ENCODE peak calls at places on chromosomes 6 and 20, in four cellular contexts. S is spleen, Q is HEK293T, O is NCI-H1105. P is an unnamed sample.

GRCh38 chr6:16149305-16149704 is 20.4 kb downstream of the MYLIP start:
- DNase-seq in S (no peak), O (no peak), Q (no peak), P (no peak)

GRCh38 chr20:32510601-32511357 is 74.4 kb downstream of the NOL4L start:
- DNase-seq in O (peak; percentile 40), Q (no peak), S (no peak), P (no peak)

GRCh38 chr6:72728706-72729343 is 107.0 kb downstream of the KCNQ5 start:
- DNase-seq in S (no peak), O (no peak), Q (no peak), P (no peak)

GRCh38 chr20:13865825-13866351 is 81.1 kb downstream of the NDUFAF5 start:
- DNase-seq in S (no peak), O (no peak), Q (no peak), P (no peak)

GRCh38 chr6:150527100-150527499 is 72.6 kb upstream of the PLEKHG1 start:
- DNase-seq in S (no peak), Q (no peak), O (no peak), P (no peak)

GRCh38 chr6:53975966-53976610 is 135.2 kb upstream of the MLIP start:
- DNase-seq in S (no peak), O (no peak), Q (no peak), P (no peak)

GRCh38 chr20:34528921-34529297 is 12.7 kb downstream of the DYNLRB1 start:
- DNase-seq in S (peak; percentile 34), O (no peak), Q (no peak), P (no peak)

GRCh38 chr6:4281341-4282293 is 146.2 kb upstream of the ECI2 start:
- DNase-seq in Q (no peak), S (peak; percentile 85), O (peak; percentile 89), P (no peak)

GRCh38 chr20:7911586-7912330 is 28.5 kb downstream of the HAO1 start:
- DNase-seq in S (no peak), Q (no peak), O (no peak), P (no peak)

GRCh38 chr6:27250955-27251671 is 3.6 kb downstream of the PRSS16 start:
- DNase-seq in Q (peak; percentile 84), O (peak; percentile 98), S (peak; percentile 86), P (no peak)

P was measured in Panc1.